ENCODE peak calls at places on chromosome 14, in four cellular contexts. One of them, this sample, is unnamed.

GRCh38 chr14:24315807-24316596 is 4.7 kb downstream of the LTB4R start:
- DNase-seq in heart right ventricle: peak; percentile 56
- DNase-seq in fibroblast of lung: no peak
- DNase-seq in right cardiac atrium: peak; percentile 83
- DNase-seq in this sample: no peak

GRCh38 chr14:65776193-65776592 is 363.7 kb downstream of the FUT8 start:
- DNase-seq in right cardiac atrium: no peak
- DNase-seq in fibroblast of lung: peak; percentile 32
- DNase-seq in heart right ventricle: no peak
- DNase-seq in this sample: no peak

GRCh38 chr14:100669468-100669867 is 57.2 kb upstream of the DLK1 start:
- DNase-seq in right cardiac atrium: no peak
- DNase-seq in heart right ventricle: no peak
- DNase-seq in fibroblast of lung: peak; percentile 20
- DNase-seq in this sample: no peak

GRCh38 chr14:99689266-99690236 is 5.5 kb downstream of the CYP46A1 start:
- DNase-seq in fibroblast of lung: no peak
- DNase-seq in right cardiac atrium: no peak
- DNase-seq in heart right ventricle: no peak
- DNase-seq in this sample: no peak

GRCh38 chr14:70061108-70061507 is 127.6 kb downstream of the SLC8A3 start:
- DNase-seq in heart right ventricle: no peak
- DNase-seq in fibroblast of lung: no peak
- DNase-seq in right cardiac atrium: no peak
- DNase-seq in this sample: no peak

GRCh38 chr14:61260939-61261776 is 20.0 kb downstream of the TMEM30B start:
- DNase-seq in heart right ventricle: no peak
- DNase-seq in fibroblast of lung: peak; percentile 85
- DNase-seq in right cardiac atrium: no peak
- DNase-seq in this sample: no peak

GRCh38 chr14:66311935-66312334 is 174.2 kb upstream of the CCDC196 start:
- DNase-seq in heart right ventricle: no peak
- DNase-seq in right cardiac atrium: no peak
- DNase-seq in fibroblast of lung: no peak
- DNase-seq in this sample: no peak

GRCh38 chr14:58555647-58556046 is 82.1 kb upstream of the DACT1 start:
- DNase-seq in right cardiac atrium: no peak
- DNase-seq in fibroblast of lung: no peak
- DNase-seq in heart right ventricle: no peak
- DNase-seq in this sample: no peak

GRCh38 chr14:45526715-45527549 is 273.9 kb upstream of the MIS18BP1 start:
- DNase-seq in right cardiac atrium: peak; percentile 33
- DNase-seq in heart right ventricle: peak; percentile 9
- DNase-seq in fibroblast of lung: no peak
- DNase-seq in this sample: peak; percentile 58

GRCh38 chr14:23352506-23353432 is at the start of gene SLC22A17:
- DNase-seq in right cardiac atrium: peak; percentile 92
- DNase-seq in fibroblast of lung: peak; percentile 88
- DNase-seq in heart right ventricle: peak; percentile 85
- DNase-seq in this sample: peak; percentile 70

GRCh38 chr14:99708449-99708848 is 24.4 kb downstream of the CYP46A1 start:
- DNase-seq in fibroblast of lung: no peak
- DNase-seq in right cardiac atrium: no peak
- DNase-seq in heart right ventricle: no peak
- DNase-seq in this sample: no peak

GRCh38 chr14:69710378-69710777 is 56.6 kb upstream of the SRSF5 start:
- DNase-seq in heart right ventricle: no peak
- DNase-seq in right cardiac atrium: no peak
- DNase-seq in fibroblast of lung: no peak
- DNase-seq in this sample: no peak

GRCh38 chr14:60215520-60216195 is 33.4 kb upstream of the PPM1A start:
- DNase-seq in right cardiac atrium: no peak
- DNase-seq in heart right ventricle: no peak
- DNase-seq in fibroblast of lung: no peak
- DNase-seq in this sample: no peak

GRCh38 chr14:106507354-106507753 is 981.0 kb downstream of the TMEM121 start:
- DNase-seq in fibroblast of lung: no peak
- DNase-seq in heart right ventricle: no peak
- DNase-seq in right cardiac atrium: no peak
- DNase-seq in this sample: no peak

GRCh38 chr14:76729953-76730505 is 31.2 kb upstream of the VASH1 start:
- DNase-seq in right cardiac atrium: no peak
- DNase-seq in heart right ventricle: no peak
- DNase-seq in fibroblast of lung: no peak
- DNase-seq in this sample: peak; percentile 32

GRCh38 chr14:100568164-100568997 is 18.8 kb downstream of the BEGAIN start:
- DNase-seq in heart right ventricle: no peak
- DNase-seq in right cardiac atrium: no peak
- DNase-seq in fibroblast of lung: no peak
- DNase-seq in this sample: no peak

GRCh38 chr14:52923902-52924575 is 26.8 kb downstream of the FERMT2 start:
- DNase-seq in right cardiac atrium: no peak
- DNase-seq in heart right ventricle: no peak
- DNase-seq in fibroblast of lung: no peak
- DNase-seq in this sample: no peak

GRCh38 chr14:76550534-76550933 is 174.6 kb downstream of the ESRRB start:
- DNase-seq in fibroblast of lung: no peak
- DNase-seq in right cardiac atrium: no peak
- DNase-seq in heart right ventricle: no peak
- DNase-seq in this sample: no peak

GRCh38 chr14:96357216-96357615 is 5.9 kb downstream of the ATG2B start:
- DNase-seq in fibroblast of lung: no peak
- DNase-seq in heart right ventricle: no peak
- DNase-seq in right cardiac atrium: no peak
- DNase-seq in this sample: no peak

GRCh38 chr14:70208380-70208779 is 19.6 kb upstream of the SLC8A3 start:
- DNase-seq in right cardiac atrium: no peak
- DNase-seq in fibroblast of lung: no peak
- DNase-seq in heart right ventricle: no peak
- DNase-seq in this sample: no peak

GRCh38 chr14:58746261-58746660 is 108.5 kb downstream of the DACT1 start:
- DNase-seq in right cardiac atrium: no peak
- DNase-seq in fibroblast of lung: peak; percentile 77
- DNase-seq in heart right ventricle: no peak
- DNase-seq in this sample: peak; percentile 19

GRCh38 chr14:90521121-90521929 is 124.5 kb downstream of the CALM1 start:
- DNase-seq in fibroblast of lung: no peak
- DNase-seq in right cardiac atrium: peak; percentile 61
- DNase-seq in heart right ventricle: no peak
- DNase-seq in this sample: peak; percentile 42

GRCh38 chr14:57847096-57847495 is 18.8 kb downstream of the SLC35F4 start:
- DNase-seq in heart right ventricle: no peak
- DNase-seq in fibroblast of lung: peak; percentile 16
- DNase-seq in right cardiac atrium: no peak
- DNase-seq in this sample: no peak

GRCh38 chr14:52106853-52107252 is 38.0 kb upstream of the NID2 start:
- DNase-seq in right cardiac atrium: no peak
- DNase-seq in fibroblast of lung: peak; percentile 27
- DNase-seq in heart right ventricle: no peak
- DNase-seq in this sample: no peak

GRCh38 chr14:89578048-89578619 is 161.1 kb upstream of the FOXN3 start:
- DNase-seq in right cardiac atrium: no peak
- DNase-seq in heart right ventricle: no peak
- DNase-seq in fibroblast of lung: peak; percentile 48
- DNase-seq in this sample: no peak

GRCh38 chr14:89915114-89915878 is 39.2 kb downstream of the EFCAB11 start:
- DNase-seq in right cardiac atrium: no peak
- DNase-seq in fibroblast of lung: peak; percentile 84
- DNase-seq in heart right ventricle: peak; percentile 41
- DNase-seq in this sample: peak; percentile 34

GRCh38 chr14:93263416-93263815 is 56.4 kb downstream of the UBR7 start:
- DNase-seq in right cardiac atrium: no peak
- DNase-seq in heart right ventricle: no peak
- DNase-seq in fibroblast of lung: peak; percentile 6
- DNase-seq in this sample: no peak

GRCh38 chr14:21467620-21468019 is 9.1 kb downstream of the RAB2B start:
- DNase-seq in fibroblast of lung: peak; percentile 97
- DNase-seq in heart right ventricle: no peak
- DNase-seq in right cardiac atrium: no peak
- DNase-seq in this sample: peak; percentile 39

GRCh38 chr14:32217301-32217700 is 14.2 kb upstream of the RNU6-8 start:
- DNase-seq in heart right ventricle: no peak
- DNase-seq in fibroblast of lung: no peak
- DNase-seq in right cardiac atrium: no peak
- DNase-seq in this sample: peak; percentile 27

GRCh38 chr14:21902561-21903199 is 229.1 kb upstream of the OR4E1 start:
- DNase-seq in right cardiac atrium: no peak
- DNase-seq in heart right ventricle: no peak
- DNase-seq in fibroblast of lung: no peak
- DNase-seq in this sample: no peak

GRCh38 chr14:37594916-37595808 is at the start of the genes FOXA1 and TTC6:
- DNase-seq in right cardiac atrium: peak; percentile 40
- DNase-seq in fibroblast of lung: no peak
- DNase-seq in heart right ventricle: no peak
- DNase-seq in this sample: peak; percentile 62

GRCh38 chr14:61561657-61562276 is 133.5 kb upstream of the HIF1A start:
- DNase-seq in fibroblast of lung: peak; percentile 90
- DNase-seq in right cardiac atrium: peak; percentile 75
- DNase-seq in heart right ventricle: peak; percentile 82
- DNase-seq in this sample: peak; percentile 89

GRCh38 chr14:52067873-52068740 is 752 bp downstream of the NID2 start:
- DNase-seq in fibroblast of lung: peak; percentile 52
- DNase-seq in right cardiac atrium: peak; percentile 75
- DNase-seq in heart right ventricle: peak; percentile 38
- DNase-seq in this sample: no peak

GRCh38 chr14:85625925-85626585 is 96.1 kb downstream of the FLRT2 start:
- DNase-seq in heart right ventricle: no peak
- DNase-seq in right cardiac atrium: no peak
- DNase-seq in fibroblast of lung: peak; percentile 3
- DNase-seq in this sample: no peak

GRCh38 chr14:84749191-84749945 is 780.6 kb upstream of the FLRT2 start:
- DNase-seq in heart right ventricle: no peak
- DNase-seq in fibroblast of lung: no peak
- DNase-seq in right cardiac atrium: no peak
- DNase-seq in this sample: no peak

DNA sequence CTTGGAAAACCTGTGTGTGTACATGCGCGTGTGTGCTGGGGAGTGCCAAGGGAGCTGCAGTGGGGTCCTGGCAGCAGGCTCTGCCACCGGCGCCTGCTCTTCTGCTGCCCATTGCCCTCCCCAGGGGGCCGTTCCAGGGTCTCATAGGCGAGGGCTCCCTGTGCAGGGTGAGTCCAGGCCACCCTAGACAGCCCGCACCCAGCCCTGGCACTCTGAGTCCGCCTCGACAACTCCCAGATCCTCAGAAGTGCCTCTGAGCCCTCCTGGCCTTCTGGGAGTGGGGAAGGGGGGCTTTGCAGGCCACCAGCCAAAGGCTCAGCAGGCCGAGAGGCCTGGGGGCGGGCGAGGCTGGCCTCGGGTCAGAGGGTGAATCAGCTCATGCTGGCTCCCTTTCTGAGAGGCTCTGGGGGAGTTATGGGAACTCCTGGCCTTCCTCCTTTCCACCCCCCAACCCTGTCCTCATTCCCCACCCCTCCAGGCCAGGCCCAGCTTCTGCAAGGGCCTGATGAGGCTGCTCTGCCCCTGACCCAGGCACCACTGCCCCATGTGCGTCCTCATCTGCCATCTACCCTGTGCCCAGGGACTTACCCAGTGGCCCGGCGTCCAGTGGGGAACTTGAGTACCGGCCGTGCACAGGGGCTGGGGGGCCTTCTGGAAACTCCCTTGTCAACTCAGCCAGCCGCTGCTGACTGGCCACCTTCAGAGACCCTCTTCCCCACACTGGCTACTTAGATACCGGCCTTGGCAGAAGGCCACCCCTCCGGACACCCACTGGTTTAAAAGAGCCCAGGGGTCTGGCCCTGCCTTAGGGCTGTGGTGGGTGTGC is 2.1 kb upstream of the TEDC1 start:
- DNase-seq in fibroblast of lung: no peak
- DNase-seq in right cardiac atrium: peak; percentile 77
- DNase-seq in heart right ventricle: peak; percentile 31
- DNase-seq in this sample: no peak
- H3K27ac ChIP-seq in fibroblast of lung: no peak overlapping the region
- H3K27ac ChIP-seq in right cardiac atrium: peak overlapping the region; percentile 59
- H3K27ac ChIP-seq in heart right ventricle: peak overlapping the region; percentile 96
- H3K27ac ChIP-seq in this sample: peak overlapping the region; percentile 44

DNA sequence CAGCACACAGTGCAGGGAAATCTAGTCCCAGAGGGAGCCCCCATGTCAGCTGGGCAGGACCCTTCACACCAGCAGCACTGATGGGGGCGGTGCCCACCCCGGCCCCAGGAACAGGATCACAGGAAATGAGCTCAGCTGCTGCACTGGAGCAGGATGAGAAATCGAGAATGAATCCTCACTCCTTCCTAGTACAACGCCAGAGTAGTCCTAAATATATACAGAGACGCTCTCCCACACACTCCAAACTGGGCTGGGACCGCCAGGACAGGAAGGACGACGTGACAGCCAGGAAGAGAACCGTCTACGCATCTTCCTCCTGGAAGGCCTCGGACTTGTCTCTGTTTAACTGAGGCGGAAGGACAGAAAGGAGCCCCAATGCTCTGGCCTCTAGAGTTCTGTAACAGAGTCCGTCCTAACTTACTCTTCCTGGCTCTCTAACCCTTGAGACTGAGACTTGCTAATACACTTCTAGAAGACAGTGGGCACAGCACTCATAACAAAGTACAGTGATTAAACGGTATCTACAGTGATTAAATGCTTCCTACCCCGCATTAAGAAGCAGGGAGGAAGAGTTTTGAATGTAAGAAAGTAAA is 33.4 kb downstream of the CDC42BPB start:
- DNase-seq in right cardiac atrium: no peak
- DNase-seq in fibroblast of lung: peak; percentile 57
- DNase-seq in heart right ventricle: peak; percentile 52
- DNase-seq in this sample: peak; percentile 61
- H3K27ac ChIP-seq in right cardiac atrium: peak overlapping the region; percentile 21
- H3K27ac ChIP-seq in fibroblast of lung: peak overlapping the region; percentile 58
- H3K27ac ChIP-seq in heart right ventricle: peak overlapping the region; percentile 74
- H3K27ac ChIP-seq in this sample: peak overlapping the region; percentile 4

GRCh38 chr14:67762051-67762450 is 54.3 kb downstream of the ZFYVE26 start:
- DNase-seq in heart right ventricle: no peak
- DNase-seq in right cardiac atrium: no peak
- DNase-seq in fibroblast of lung: no peak
- DNase-seq in this sample: no peak
- H3K27ac ChIP-seq in heart right ventricle: no peak overlapping the region
- H3K27ac ChIP-seq in right cardiac atrium: no peak overlapping the region
- H3K27ac ChIP-seq in fibroblast of lung: no peak overlapping the region
- H3K27ac ChIP-seq in this sample: no peak overlapping the region

GRCh38 chr14:35387209-35387608 is 17.3 kb downstream of the NFKBIA start:
- DNase-seq in heart right ventricle: no peak
- DNase-seq in fibroblast of lung: no peak
- DNase-seq in right cardiac atrium: no peak
- DNase-seq in this sample: no peak

GRCh38 chr14:35388656-35389314 is 15.8 kb downstream of the NFKBIA start:
- DNase-seq in right cardiac atrium: no peak
- DNase-seq in fibroblast of lung: no peak
- DNase-seq in heart right ventricle: no peak
- DNase-seq in this sample: no peak

GRCh38 chr14:35387713-35388579 is 16.6 kb downstream of the NFKBIA start:
- DNase-seq in right cardiac atrium: no peak
- DNase-seq in fibroblast of lung: no peak
- DNase-seq in heart right ventricle: no peak
- DNase-seq in this sample: no peak

GRCh38 chr14:35385042-35385839 is 19.3 kb downstream of the NFKBIA start:
- DNase-seq in fibroblast of lung: peak; percentile 89
- DNase-seq in heart right ventricle: peak; percentile 88
- DNase-seq in right cardiac atrium: peak; percentile 94
- DNase-seq in this sample: peak; percentile 40

GRCh38 chr14:35386673-35387125 is 17.9 kb downstream of the NFKBIA start:
- DNase-seq in fibroblast of lung: no peak
- DNase-seq in right cardiac atrium: no peak
- DNase-seq in heart right ventricle: peak; percentile 54
- DNase-seq in this sample: peak; percentile 87
- H3K27ac ChIP-seq in fibroblast of lung: no peak overlapping the region
- H3K27ac ChIP-seq in right cardiac atrium: peak overlapping the region; percentile 33
- H3K27ac ChIP-seq in heart right ventricle: peak overlapping the region; percentile 77
- H3K27ac ChIP-seq in this sample: peak overlapping the region; percentile 55